ENCODE peak calls at places on chromosome 18, in nine cellular contexts. U is AG08396; E is RWPE1; Z is stimulated activated CD4-positive, alpha-beta T cell treated with anti-CD3 and anti-CD28 coated beads, Interleukin-12 subunit alpha, Interleukin-12 subunit beta, amount 100 ng/mL, for 4 hours; X is T-helper 2 cell; H is nephron progenitor cell; I is SK-MEL-5; C is glomerular endothelial cell; Q is SW 1271. V is an unnamed sample.

GRCh38 chr18:74116628-74117554 is 30.7 kb downstream of the FBXO15 start:
- DNase-seq in X (no peak), U (no peak), Z (no peak), E (peak; percentile 6), H (peak; percentile 10), Q (peak; percentile 30), C (peak; percentile 22), I (peak; percentile 51), V (peak; percentile 65)

GRCh38 chr18:79680100-79680879 is 687 bp downstream of the CTDP1 start:
- DNase-seq in H (peak; percentile 59), X (no peak), C (no peak), I (peak; percentile 35), E (peak; percentile 45), Z (peak; percentile 32), Q (peak; percentile 37), U (peak; percentile 76), V (peak; percentile 58)

GRCh38 chr18:11980148-11980554 is 1.2 kb upstream of the IMPA2 start:
- DNase-seq in U (no peak), Q (no peak), E (peak; percentile 27), C (no peak), Z (no peak), H (no peak), X (no peak), I (no peak), V (no peak)

GRCh38 chr18:62085766-62086165 is 101.1 kb downstream of the PIGN start:
- DNase-seq in E (no peak), Q (no peak), Z (no peak), C (no peak), U (no peak), X (no peak), H (no peak), I (no peak), V (peak; percentile 7)

GRCh38 chr18:35267161-35267651 is 22.8 kb downstream of the ZSCAN30 start:
- DNase-seq in U (no peak), Z (peak; percentile 74), E (no peak), C (no peak), Q (no peak), I (no peak), X (peak; percentile 31), H (no peak), V (no peak)

GRCh38 chr18:79353238-79353637 is 42.5 kb upstream of the NFATC1 start:
- DNase-seq in H (peak; percentile 45), X (no peak), C (no peak), I (peak; percentile 50), E (no peak), Q (no peak), Z (no peak), U (no peak), V (peak; percentile 6)

GRCh38 chr18:58493516-58494253 is 135.2 kb downstream of the ALPK2 start:
- DNase-seq in X (no peak), E (peak; percentile 64), H (peak; percentile 77), I (peak; percentile 77), Q (peak; percentile 21), C (peak; percentile 18), U (peak; percentile 84), Z (peak; percentile 59), V (peak; percentile 87)

GRCh38 chr18:59848002-59848401 is 51.8 kb upstream of the PMAIP1 start:
- DNase-seq in H (no peak), X (no peak), I (no peak), E (no peak), U (no peak), Q (no peak), C (no peak), Z (no peak), V (no peak)

GRCh38 chr18:30415903-30416302 is 626.6 kb downstream of the DSC3 start:
- DNase-seq in U (no peak), I (no peak), Q (no peak), X (no peak), C (no peak), Z (no peak), E (no peak), H (no peak), V (no peak)

GRCh38 chr18:57050314-57050949 is 96.5 kb upstream of the BOD1L2 start:
- DNase-seq in I (no peak), C (no peak), Z (no peak), Q (no peak), E (no peak), H (no peak), U (no peak), X (no peak), V (no peak)

GRCh38 chr18:37393945-37394609 is 171.5 kb downstream of the CELF4 start:
- DNase-seq in H (peak; percentile 96), Q (peak; percentile 58), I (no peak), E (peak; percentile 7), C (no peak), Z (no peak), U (peak; percentile 96), X (no peak), V (peak; percentile 85)